ENCODE peak calls at places on chromosomes 6 and 20, in nine cellular contexts. X, C, M, O, E, W, B, F and T are unnamed samples.

GRCh38 chr6:70150521-70150920 is 152.4 kb downstream of the COL9A1 start:
- DNase-seq in O (no peak), X (no peak), B (no peak), C (no peak), F (no peak), E (no peak), W (no peak), M (no peak), T (no peak)

GRCh38 chr6:53197553-53197952 is 48.9 kb upstream of the GCM1 start:
- DNase-seq in O (no peak), B (no peak), C (no peak), E (no peak), X (no peak), F (no peak), M (no peak), W (no peak), T (no peak)

GRCh38 chr20:9485614-9486325 is 28.6 kb upstream of the LAMP5 start:
- DNase-seq in W (no peak), M (no peak), O (no peak), B (no peak), F (no peak), E (no peak), X (no peak), C (no peak), T (no peak)

GRCh38 chr6:95574811-95575210 is 2.5 kb upstream of the MANEA start:
- DNase-seq in M (peak; percentile 47), X (peak; percentile 75), C (no peak), F (peak; percentile 74), W (no peak), E (peak; percentile 71), O (no peak), B (no peak), T (no peak)

GRCh38 chr20:54126809-54127655 is 46.8 kb downstream of the CYP24A1 start:
- DNase-seq in B (no peak), X (no peak), C (no peak), F (no peak), O (no peak), W (no peak), M (no peak), E (no peak), T (no peak)

GRCh38 chr20:37282558-37282957 is 6.9 kb upstream of the MANBAL start:
- DNase-seq in E (peak; percentile 89), M (no peak), O (peak; percentile 16), C (no peak), B (no peak), F (no peak), X (peak; percentile 60), W (peak; percentile 82), T (no peak)

GRCh38 chr20:52275243-52275817 is 83.8 kb upstream of the ZFP64 start:
- DNase-seq in M (no peak), B (no peak), C (no peak), W (no peak), X (no peak), E (no peak), O (no peak), F (no peak), T (no peak)

GRCh38 chr6:42899871-42900270 is 16.0 kb upstream of the PTCRA start:
- DNase-seq in B (no peak), W (no peak), C (no peak), E (no peak), X (no peak), F (no peak), O (no peak), M (no peak), T (no peak)

GRCh38 chr6:13759025-13759424 is 47.4 kb upstream of the RANBP9 start:
- DNase-seq in O (no peak), W (no peak), M (no peak), F (no peak), X (no peak), E (no peak), B (no peak), C (no peak), T (no peak)

GRCh38 chr6:149342525-149342924 is 25.0 kb downstream of the TAB2 start:
- DNase-seq in O (no peak), M (no peak), E (no peak), B (no peak), W (no peak), F (no peak), C (no peak), X (no peak), T (no peak)

DNA sequence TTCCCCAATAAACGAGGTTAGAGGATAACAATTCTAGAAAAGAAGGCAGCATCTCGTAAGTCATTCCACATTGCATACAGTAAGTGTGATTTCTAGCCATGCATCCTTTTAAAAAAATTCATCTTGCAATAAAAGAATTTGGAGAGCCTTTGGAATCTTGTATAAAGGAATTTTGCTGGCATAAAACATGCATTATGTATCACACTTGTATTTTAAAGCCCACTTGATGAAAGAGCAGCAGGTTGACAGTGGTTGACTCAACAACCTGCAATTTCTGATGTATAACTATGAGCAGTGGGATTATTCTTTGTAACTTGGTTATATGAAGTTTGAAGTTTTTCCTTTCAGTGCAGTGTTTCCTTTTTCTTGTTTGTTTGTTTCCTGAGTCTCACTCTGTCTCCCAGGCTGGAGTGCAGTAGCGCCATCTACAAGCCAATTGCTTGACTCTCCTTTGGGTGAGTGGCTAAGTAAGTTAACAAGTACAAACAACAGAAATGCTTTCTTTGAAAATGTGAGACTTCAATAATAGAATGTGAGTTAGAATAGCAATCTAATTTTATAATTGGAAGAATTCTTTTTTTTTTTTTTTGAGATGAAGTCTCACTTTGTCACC is 39.9 kb downstream of the JARID2 start:
- DNase-seq in M (no peak), W (no peak), F (no peak), X (no peak), E (no peak), C (no peak), O (no peak), B (no peak), T (no peak)
- TF ChIP-seq CTCF in M (peak; percentile 38), W (no peak), F (no peak), X (peak; percentile 5), E (no peak), C (no peak), O (peak; percentile 12), B (no peak), T (no peak)

GRCh38 chr6:4055420-4056041 is 23.4 kb downstream of the FAM217A start:
- DNase-seq in O (peak; percentile 54), C (peak; percentile 56), X (peak; percentile 80), F (no peak), M (peak; percentile 68), W (no peak), B (no peak), E (peak; percentile 85), T (no peak)

GRCh38 chr6:4057036-4057435 is 21.9 kb downstream of the FAM217A start:
- DNase-seq in C (no peak), W (no peak), X (no peak), B (no peak), F (no peak), M (no peak), E (no peak), O (peak; percentile 37), T (no peak)

DNA sequence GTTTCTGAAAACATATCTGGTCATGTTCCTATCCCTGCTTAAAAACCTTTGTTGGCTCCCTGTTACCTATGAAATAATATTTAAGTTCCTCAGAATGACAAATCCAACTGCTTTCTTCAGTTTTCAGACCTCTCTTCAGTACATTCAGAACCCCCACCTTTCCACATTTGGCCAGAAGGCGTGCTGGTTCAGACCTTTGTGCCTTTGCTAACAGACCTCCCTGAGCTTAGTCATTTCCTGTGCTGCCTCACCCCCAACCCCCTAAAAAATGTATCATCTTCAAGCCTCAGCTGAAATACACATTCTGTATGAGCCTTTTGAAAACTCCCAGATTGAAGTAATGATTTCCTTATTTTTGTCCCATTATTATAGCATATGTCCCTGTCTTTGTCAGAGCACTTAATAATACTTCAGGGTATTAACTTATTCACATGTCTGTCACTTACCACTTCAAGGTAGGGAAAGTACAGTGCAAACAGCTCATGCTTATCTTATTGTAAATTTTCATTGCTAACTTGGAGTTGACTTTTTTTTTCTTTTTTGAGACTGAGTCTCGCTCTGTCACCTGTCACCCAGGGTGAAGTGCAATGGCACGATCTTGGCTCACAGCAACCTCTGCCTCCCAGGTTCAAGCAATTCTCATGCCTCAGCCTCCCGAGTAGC is 19.7 kb downstream of the FAM217A start:
- DNase-seq in X (peak; percentile 90), E (peak; percentile 92), B (peak; percentile 39), C (no peak), M (peak; percentile 76), W (no peak), F (no peak), O (peak; percentile 34), T (no peak)
- TF ChIP-seq CTCF in X (no peak), E (no peak), B (no peak), C (no peak), M (no peak), W (no peak), F (no peak), O (no peak), T (no peak)

GRCh38 chr20:25325073-25325472 is 65.6 kb downstream of the ABHD12 start:
- DNase-seq in C (no peak), F (no peak), E (no peak), X (no peak), B (no peak), W (no peak), M (no peak), O (no peak), T (no peak)
- TF ChIP-seq CTCF in C (no peak), F (no peak), E (no peak), X (no peak), B (no peak), W (no peak), M (no peak), O (no peak), T (no peak)

GRCh38 chr6:23414204-23414501 is 711.9 kb upstream of the NRSN1 start:
- DNase-seq in C (no peak), W (no peak), E (peak; percentile 56), X (peak; percentile 35), F (no peak), B (no peak), M (no peak), O (peak; percentile 21), T (no peak)
- TF ChIP-seq CTCF in C (no peak), W (peak; percentile 12), E (peak; percentile 49), X (peak; percentile 37), F (no peak), B (no peak), M (no peak), O (peak; percentile 15), T (peak; percentile 59)

GRCh38 chr20:62702008-62702290 is 6.7 kb upstream of the NTSR1 start:
- DNase-seq in W (no peak), F (no peak), M (no peak), E (no peak), B (no peak), C (no peak), X (no peak), O (no peak), T (no peak)
- TF ChIP-seq CTCF in W (no peak), F (no peak), M (no peak), E (no peak), B (no peak), C (no peak), X (no peak), O (no peak), T (no peak)

GRCh38 chr6:144095134-144096002 is at the start of gene SF3B5:
- DNase-seq in O (peak; percentile 100), M (peak; percentile 100), X (peak; percentile 100), W (peak; percentile 99), F (peak; percentile 100), C (peak; percentile 99), E (peak; percentile 100), B (peak; percentile 93), T (peak; percentile 99)
- TF ChIP-seq CTCF in O (no peak), M (no peak), X (no peak), W (no peak), F (no peak), C (no peak), E (no peak), B (no peak), T (peak; percentile 20)